ENCODE peak calls at places on chromosomes 7 and 10, in five cellular contexts. X is stimulated activated CD4-positive, alpha-beta T cell treated with anti-CD3 and anti-CD28 coated beads, Interleukin-4, amount 100 ng/mL, for 4 hours; S is HT1080; Y is left ventricle myocardium inferior; N is fibroblast of pulmonary artery. R is an unnamed sample.

GRCh38 chr7:149772821-149773425 is 465 bp downstream of the ZNF467 start:
- DNase-seq in X (peak; percentile 9), Y (no peak), N (no peak), S (no peak), R (no peak)

GRCh38 chr10:46234026-46234425 is 52.8 kb upstream of the ANTXRL start:
- DNase-seq in X (no peak), Y (no peak), S (no peak), N (no peak), R (no peak)

GRCh38 chr10:62960416-62960815 is 144.2 kb upstream of the EGR2 start:
- DNase-seq in Y (no peak), X (no peak), N (peak; percentile 52), S (peak; percentile 90), R (no peak)

GRCh38 chr7:25759748-25760147 is 392.2 kb upstream of the NFE2L3 start:
- DNase-seq in X (no peak), S (no peak), Y (no peak), N (no peak), R (no peak)

GRCh38 chr10:97422921-97423420 is 3.0 kb upstream of the PGAM1 start:
- DNase-seq in N (peak; percentile 63), S (peak; percentile 96), X (peak; percentile 75), Y (no peak), R (no peak)

GRCh38 chr10:54728511-54728910 is 72.5 kb downstream of the PCDH15 start:
- DNase-seq in X (no peak), N (no peak), Y (no peak), S (no peak), R (no peak)

GRCh38 chr7:157712666-157713235 is 375.9 kb downstream of the DNAJB6 start:
- DNase-seq in Y (no peak), N (no peak), S (no peak), X (no peak), R (no peak)

GRCh38 chr10:117666131-117666530 is 123.6 kb downstream of the EMX2 start:
- DNase-seq in Y (no peak), X (no peak), N (no peak), S (no peak), R (no peak)

GRCh38 chr7:2734761-2735571 is 47.0 kb downstream of the AMZ1 start:
- DNase-seq in S (no peak), N (no peak), Y (peak; percentile 60), X (no peak), R (no peak)

R was measured in GM12892.